ENCODE peak calls at places on chromosomes 5 and 9, in six cellular contexts. C is lower leg skin, K is IMR-90, W is uterus, D is stomach, O is thyroid gland. P is an unnamed sample.

GRCh38 chr5:111781200-111781599 is 24.2 kb upstream of the NREP start:
- DNase-seq in D (peak), W (no peak), K (peak), O (peak), C (peak), P (no peak)

GRCh38 chr5:43601454-43602260 is 1.3 kb upstream of the NNT start:
- DNase-seq in C (no peak), O (no peak), D (no peak), W (no peak), K (peak), P (no peak)

GRCh38 chr9:1222511-1222910 is 172.4 kb downstream of the DMRT2 start:
- DNase-seq in D (no peak), O (no peak), W (no peak), K (peak), C (no peak), P (no peak)

GRCh38 chr9:137672907-137673791 is 54.3 kb downstream of the EHMT1 start:
- DNase-seq in D (peak), C (no peak), O (peak), W (no peak), K (peak), P (peak)

GRCh38 chr5:157540707-157541451 is 34.7 kb downstream of the ADAM19 start:
- DNase-seq in C (peak), O (no peak), K (peak), D (peak), W (peak), P (peak)

GRCh38 chr9:84819446-84819845 is 149.9 kb downstream of the NTRK2 start:
- DNase-seq in O (no peak), W (no peak), K (no peak), D (no peak), C (no peak), P (no peak)

GRCh38 chr5:112646139-112646941 is 91.3 kb upstream of the APC start:
- DNase-seq in O (no peak), C (no peak), K (no peak), D (no peak), W (no peak), P (no peak)

GRCh38 chr9:69332067-69332685 is 7.2 kb downstream of the ENTREP1 start:
- DNase-seq in C (no peak), O (no peak), W (no peak), D (no peak), K (no peak), P (no peak)

GRCh38 chr5:18394154-18394804 is 760.0 kb downstream of the TAF11L14 start:
- DNase-seq in K (peak), W (no peak), O (peak), C (peak), D (peak), P (peak)

GRCh38 chr9:4301971-4302427 is 2.1 kb upstream of the GLIS3 start:
- DNase-seq in W (peak), C (no peak), K (peak), D (no peak), O (peak), P (no peak)

GRCh38 chr9:120583958-120584369 is 4.0 kb upstream of the CDK5RAP2 start:
- DNase-seq in W (no peak), D (peak), K (peak), C (no peak), O (no peak), P (no peak)

GRCh38 chr9:26331223-26331622 is 561.4 kb downstream of the CAAP1 start:
- DNase-seq in C (no peak), O (no peak), K (no peak), W (no peak), D (no peak), P (no peak)

GRCh38 chr5:134226441-134227192 is 744 bp upstream of the PPP2CA start:
- DNase-seq in D (peak), W (no peak), C (no peak), O (no peak), K (peak), P (peak)

GRCh38 chr5:169542811-169543210 is 40.8 kb upstream of the SPDL1 start:
- DNase-seq in D (no peak), K (no peak), W (no peak), C (no peak), O (no peak), P (no peak)

GRCh38 chr5:17087035-17087434 is 130.4 kb upstream of the BASP1 start:
- DNase-seq in K (peak), D (no peak), O (no peak), C (no peak), W (no peak), P (no peak)

GRCh38 chr5:69331528-69332445 is 814 bp downstream of the CCDC125 start:
- DNase-seq in C (no peak), D (peak), O (peak), K (no peak), W (no peak), P (no peak)

GRCh38 chr5:131671409-131671808 is 36.4 kb upstream of the RAPGEF6 start:
- DNase-seq in D (no peak), K (no peak), W (no peak), O (no peak), C (no peak), P (no peak)

GRCh38 chr5:110329955-110330354 is 396.5 kb downstream of the TMEM232 start:
- DNase-seq in O (no peak), K (no peak), C (no peak), D (no peak), W (no peak), P (no peak)

GRCh38 chr9:14170973-14171596 is 142.9 kb downstream of the NFIB start:
- DNase-seq in O (no peak), C (no peak), D (no peak), K (peak), W (no peak), P (no peak)

GRCh38 chr9:34380034-34380510 is 3.4 kb upstream of the MYORG start:
- DNase-seq in W (no peak), C (peak), D (no peak), K (no peak), O (no peak), P (no peak)

GRCh38 chr9:19470981-19471650 is 62.3 kb downstream of the ACER2 start:
- DNase-seq in C (peak), D (no peak), K (peak), W (no peak), O (peak), P (no peak)

GRCh38 chr5:170348069-170348702 is 41.0 kb downstream of the KCNMB1 start:
- DNase-seq in O (no peak), C (peak), D (no peak), K (no peak), W (no peak), P (no peak)

GRCh38 chr5:150190987-150191386 is 1.1 kb downstream of the SLC6A7 start:
- DNase-seq in D (no peak), K (no peak), W (no peak), O (no peak), C (no peak), P (no peak)

GRCh38 chr9:133460405-133461175 is 812 bp downstream of the CACFD1 start:
- DNase-seq in K (no peak), W (no peak), C (peak), O (peak), D (peak), P (peak)

GRCh38 chr5:127097288-127097687 is 24.0 kb upstream of the C5orf63 start:
- DNase-seq in W (no peak), C (no peak), D (no peak), K (no peak), O (no peak), P (no peak)

GRCh38 chr5:156800982-156801381 is 49.1 kb upstream of the PPP1R2B start:
- DNase-seq in K (no peak), O (no peak), D (no peak), C (no peak), W (no peak), P (no peak)

GRCh38 chr5:142871880-142872200 is 101.7 kb downstream of the ARHGAP26 start:
- DNase-seq in O (no peak), W (peak), C (no peak), D (no peak), K (peak), P (no peak)

GRCh38 chr9:76701441-76702031 is 62.7 kb upstream of the PCA3 start:
- DNase-seq in O (no peak), C (no peak), D (no peak), K (no peak), W (no peak), P (no peak)

GRCh38 chr5:82924990-82925385 is 152.2 kb downstream of the TMEM167A start:
- DNase-seq in O (no peak), C (no peak), K (no peak), W (no peak), D (no peak), P (no peak)

GRCh38 chr9:10479172-10479571 is 133.6 kb downstream of the PTPRD start:
- DNase-seq in D (no peak), O (no peak), C (no peak), W (no peak), K (no peak), P (no peak)

GRCh38 chr5:32760091-32760509 is 49.0 kb downstream of the NPR3 start:
- DNase-seq in O (no peak), D (no peak), C (no peak), W (no peak), K (peak), P (no peak)

GRCh38 chr5:28226407-28226806 is 1188.0 kb upstream of the CDH9 start:
- DNase-seq in C (no peak), O (no peak), D (no peak), K (no peak), W (no peak), P (no peak)

GRCh38 chr9:103837940-103838339 is 256.2 kb upstream of the SMC2 start:
- DNase-seq in D (no peak), O (no peak), K (no peak), C (no peak), W (no peak), P (no peak)

GRCh38 chr9:89314955-89315354 is 3.3 kb upstream of the SECISBP2 start:
- DNase-seq in D (no peak), W (no peak), C (no peak), O (no peak), K (no peak), P (no peak)

GRCh38 chr9:89318123-89319014 is at the start of gene SECISBP2:
- DNase-seq in C (peak), W (peak), O (peak), D (peak), K (peak), P (peak)

GRCh38 chr9:89315482-89315881 is 2.8 kb upstream of the SECISBP2 start:
- DNase-seq in K (no peak), O (no peak), C (no peak), W (no peak), D (no peak), P (no peak)

GRCh38 chr9:89319015-89319905 is 960 bp downstream of the SECISBP2 start:
- DNase-seq in O (no peak), W (no peak), D (no peak), C (no peak), K (no peak), P (no peak)

DNA sequence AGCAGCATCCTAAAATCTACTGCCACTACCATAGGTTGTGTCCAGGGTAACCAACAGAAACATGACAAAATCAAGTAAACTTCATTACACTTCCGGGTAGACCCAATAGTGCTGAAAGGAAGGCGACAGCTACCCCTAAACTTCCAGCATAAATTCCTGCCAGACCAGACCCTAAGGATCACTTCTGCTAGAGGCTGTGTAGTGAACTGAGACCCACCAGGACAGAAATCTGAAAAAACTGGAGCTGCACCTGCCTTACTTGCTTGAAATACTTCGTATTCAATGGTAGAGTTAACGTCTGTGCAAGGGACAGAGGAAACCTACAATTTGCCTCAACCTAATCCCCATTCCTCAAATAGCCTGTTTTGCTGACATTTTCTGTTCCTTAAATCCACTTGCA is 1.0 kb upstream of the SECISBP2 start:
- DNase-seq in D (no peak), O (no peak), K (no peak), W (no peak), C (no peak), P (no peak)
- TF ChIP-seq POLR2A in D (no peak), O (no peak), K (no peak), W (no peak), C (no peak), P (peak)

GRCh38 chr5:167664222-167664804 is 627.1 kb upstream of the WWC1 start:
- DNase-seq in C (no peak), K (no peak), D (no peak), W (no peak), O (no peak), P (no peak)
- TF ChIP-seq POLR2A in C (no peak), K (no peak), D (no peak), W (no peak), O (no peak), P (no peak)

GRCh38 chr5:90409318-90410177 is at the start of gene CETN3:
- DNase-seq in W (peak), K (peak), O (peak), C (peak), D (peak), P (peak)
- TF ChIP-seq POLR2A in W (peak), K (peak), O (peak), C (no peak), D (peak), P (peak)

GRCh38 chr5:65882278-65882677 is 44.1 kb upstream of the ERBIN start:
- DNase-seq in W (no peak), K (no peak), D (no peak), C (no peak), O (no peak), P (no peak)
- TF ChIP-seq POLR2A in W (no peak), K (no peak), D (no peak), C (no peak), O (no peak), P (no peak)

DNA sequence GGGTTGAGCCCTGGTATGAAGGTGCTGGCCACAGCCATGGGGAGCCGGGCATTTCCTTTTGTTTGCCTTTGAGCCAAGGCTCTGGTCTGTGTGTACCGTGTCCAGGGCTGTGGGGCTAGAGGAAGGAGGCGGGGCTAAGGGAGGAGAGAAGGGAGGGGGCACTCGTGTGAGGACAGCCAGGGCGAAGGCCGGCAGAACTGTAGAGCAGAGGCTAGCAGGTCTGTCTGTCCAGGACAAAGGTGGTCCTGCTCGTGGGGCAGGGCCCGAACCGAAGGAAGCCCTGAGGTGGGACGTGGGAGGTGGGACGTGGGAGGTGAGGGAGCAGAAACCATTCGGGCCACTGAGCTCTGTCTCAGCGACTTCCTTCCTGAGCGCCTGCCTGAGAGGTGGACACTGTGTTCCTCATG is 41.3 kb upstream of the TESK1 start:
- DNase-seq in W (peak), C (peak), D (peak), O (peak), K (no peak), P (no peak)
- TF ChIP-seq POLR2A in W (no peak), C (no peak), D (no peak), O (no peak), K (no peak), P (no peak)

GRCh38 chr9:127916665-127917581 is at the start of gene ST6GALNAC4:
- DNase-seq in O (peak), D (peak), K (peak), W (peak), C (peak), P (peak)
- TF ChIP-seq POLR2A in O (peak), D (no peak), K (peak), W (peak), C (no peak), P (peak)

GRCh38 chr5:138468133-138468965 is 3.1 kb downstream of the EGR1 start:
- DNase-seq in W (no peak), O (no peak), D (no peak), K (peak), C (no peak), P (no peak)
- TF ChIP-seq POLR2A in W (no peak), O (no peak), D (peak), K (no peak), C (no peak), P (peak)